ENCODE peak calls at places on chromosomes 11 and 22, in ten cellular contexts. One of them, this sample, is unnamed.

GRCh38 chr11:108144615-108145014 is 23.2 kb downstream of the ACAT1 start:
- DNase-seq in cardiac muscle cell: no peak
- DNase-seq in substantia nigra: no peak
- DNase-seq in osteoblast: no peak
- DNase-seq in effector memory CD4-positive, alpha-beta T cell: no peak
- DNase-seq in gastrocnemius medialis: no peak
- DNase-seq in trophoblast cell: no peak
- DNase-seq in transverse colon: no peak
- DNase-seq in coronary artery: no peak
- DNase-seq in tibial nerve: no peak
- DNase-seq in this sample: no peak

GRCh38 chr11:120034176-120034575 is 103.7 kb downstream of the TRIM29 start:
- DNase-seq in cardiac muscle cell: no peak
- DNase-seq in gastrocnemius medialis: no peak
- DNase-seq in osteoblast: no peak
- DNase-seq in transverse colon: no peak
- DNase-seq in coronary artery: peak; percentile 49
- DNase-seq in substantia nigra: no peak
- DNase-seq in effector memory CD4-positive, alpha-beta T cell: no peak
- DNase-seq in tibial nerve: no peak
- DNase-seq in trophoblast cell: no peak
- DNase-seq in this sample: no peak

GRCh38 chr11:121650520-121651266 is 197.9 kb upstream of the SORL1-AS1 start:
- DNase-seq in transverse colon: no peak
- DNase-seq in trophoblast cell: no peak
- DNase-seq in cardiac muscle cell: no peak
- DNase-seq in substantia nigra: no peak
- DNase-seq in gastrocnemius medialis: no peak
- DNase-seq in coronary artery: no peak
- DNase-seq in tibial nerve: no peak
- DNase-seq in effector memory CD4-positive, alpha-beta T cell: no peak
- DNase-seq in osteoblast: peak; percentile 59
- DNase-seq in this sample: no peak

GRCh38 chr22:42060489-42060888 is 10.1 kb downstream of the NAGA start:
- DNase-seq in osteoblast: no peak
- DNase-seq in coronary artery: no peak
- DNase-seq in tibial nerve: no peak
- DNase-seq in transverse colon: no peak
- DNase-seq in cardiac muscle cell: no peak
- DNase-seq in trophoblast cell: no peak
- DNase-seq in effector memory CD4-positive, alpha-beta T cell: no peak
- DNase-seq in gastrocnemius medialis: no peak
- DNase-seq in substantia nigra: no peak
- DNase-seq in this sample: no peak

GRCh38 chr22:32745251-32745995 is 56.1 kb upstream of the TIMP3 start:
- DNase-seq in substantia nigra: no peak
- DNase-seq in tibial nerve: no peak
- DNase-seq in transverse colon: peak; percentile 20
- DNase-seq in effector memory CD4-positive, alpha-beta T cell: no peak
- DNase-seq in coronary artery: no peak
- DNase-seq in cardiac muscle cell: peak; percentile 48
- DNase-seq in trophoblast cell: peak; percentile 82
- DNase-seq in gastrocnemius medialis: no peak
- DNase-seq in osteoblast: no peak
- DNase-seq in this sample: no peak

GRCh38 chr22:50190182-50190951 is 4.7 kb downstream of the TRABD start:
- DNase-seq in osteoblast: peak; percentile 96
- DNase-seq in transverse colon: peak; percentile 91
- DNase-seq in cardiac muscle cell: peak; percentile 50
- DNase-seq in tibial nerve: peak; percentile 40
- DNase-seq in coronary artery: no peak
- DNase-seq in trophoblast cell: peak; percentile 51
- DNase-seq in effector memory CD4-positive, alpha-beta T cell: peak; percentile 73
- DNase-seq in gastrocnemius medialis: no peak
- DNase-seq in substantia nigra: no peak
- DNase-seq in this sample: peak; percentile 74

GRCh38 chr11:34223907-34224306 is 118.5 kb downstream of the NAT10 start:
- DNase-seq in tibial nerve: no peak
- DNase-seq in cardiac muscle cell: no peak
- DNase-seq in osteoblast: no peak
- DNase-seq in coronary artery: no peak
- DNase-seq in transverse colon: no peak
- DNase-seq in effector memory CD4-positive, alpha-beta T cell: no peak
- DNase-seq in gastrocnemius medialis: no peak
- DNase-seq in trophoblast cell: no peak
- DNase-seq in substantia nigra: no peak
- DNase-seq in this sample: no peak

GRCh38 chr11:12840871-12841516 is 166.8 kb downstream of the TEAD1 start:
- DNase-seq in coronary artery: no peak
- DNase-seq in osteoblast: peak; percentile 74
- DNase-seq in tibial nerve: no peak
- DNase-seq in effector memory CD4-positive, alpha-beta T cell: no peak
- DNase-seq in substantia nigra: no peak
- DNase-seq in gastrocnemius medialis: no peak
- DNase-seq in trophoblast cell: no peak
- DNase-seq in transverse colon: no peak
- DNase-seq in cardiac muscle cell: no peak
- DNase-seq in this sample: no peak

GRCh38 chr22:33906954-33907353 is 13.3 kb downstream of the LARGE1 start:
- DNase-seq in osteoblast: no peak
- DNase-seq in coronary artery: no peak
- DNase-seq in tibial nerve: no peak
- DNase-seq in cardiac muscle cell: no peak
- DNase-seq in transverse colon: no peak
- DNase-seq in substantia nigra: no peak
- DNase-seq in trophoblast cell: no peak
- DNase-seq in effector memory CD4-positive, alpha-beta T cell: no peak
- DNase-seq in gastrocnemius medialis: no peak
- DNase-seq in this sample: no peak

GRCh38 chr11:6319879-6320410 is 356 bp downstream of the CAVIN3 start:
- DNase-seq in cardiac muscle cell: peak; percentile 95
- DNase-seq in transverse colon: peak; percentile 81
- DNase-seq in tibial nerve: peak; percentile 87
- DNase-seq in osteoblast: peak; percentile 97
- DNase-seq in effector memory CD4-positive, alpha-beta T cell: no peak
- DNase-seq in gastrocnemius medialis: peak; percentile 85
- DNase-seq in trophoblast cell: peak; percentile 65
- DNase-seq in coronary artery: peak; percentile 96
- DNase-seq in substantia nigra: no peak
- DNase-seq in this sample: no peak

GRCh38 chr11:76107946-76108345 is 98.4 kb downstream of the WNT11 start:
- DNase-seq in tibial nerve: no peak
- DNase-seq in transverse colon: no peak
- DNase-seq in substantia nigra: no peak
- DNase-seq in gastrocnemius medialis: no peak
- DNase-seq in effector memory CD4-positive, alpha-beta T cell: no peak
- DNase-seq in trophoblast cell: no peak
- DNase-seq in osteoblast: no peak
- DNase-seq in cardiac muscle cell: no peak
- DNase-seq in coronary artery: no peak
- DNase-seq in this sample: no peak

GRCh38 chr11:95262994-95263764 is 32.2 kb upstream of the SESN3 start:
- DNase-seq in tibial nerve: no peak
- DNase-seq in cardiac muscle cell: no peak
- DNase-seq in transverse colon: no peak
- DNase-seq in substantia nigra: no peak
- DNase-seq in trophoblast cell: no peak
- DNase-seq in coronary artery: no peak
- DNase-seq in effector memory CD4-positive, alpha-beta T cell: no peak
- DNase-seq in gastrocnemius medialis: no peak
- DNase-seq in osteoblast: no peak
- DNase-seq in this sample: no peak

GRCh38 chr11:80146231-80146630 is 705.4 kb upstream of the TENM4 start:
- DNase-seq in transverse colon: no peak
- DNase-seq in effector memory CD4-positive, alpha-beta T cell: no peak
- DNase-seq in tibial nerve: no peak
- DNase-seq in gastrocnemius medialis: no peak
- DNase-seq in trophoblast cell: no peak
- DNase-seq in cardiac muscle cell: no peak
- DNase-seq in coronary artery: no peak
- DNase-seq in substantia nigra: no peak
- DNase-seq in osteoblast: no peak
- DNase-seq in this sample: no peak

GRCh38 chr11:47177846-47178245 is 1.2 kb upstream of the ARFGAP2 start:
- DNase-seq in transverse colon: no peak
- DNase-seq in effector memory CD4-positive, alpha-beta T cell: no peak
- DNase-seq in coronary artery: no peak
- DNase-seq in tibial nerve: no peak
- DNase-seq in trophoblast cell: no peak
- DNase-seq in substantia nigra: no peak
- DNase-seq in osteoblast: no peak
- DNase-seq in gastrocnemius medialis: no peak
- DNase-seq in cardiac muscle cell: no peak
- DNase-seq in this sample: no peak

GRCh38 chr11:83070878-83071640 is 638 bp downstream of the RAB30 start:
- DNase-seq in osteoblast: no peak
- DNase-seq in transverse colon: peak; percentile 49
- DNase-seq in tibial nerve: peak; percentile 22
- DNase-seq in effector memory CD4-positive, alpha-beta T cell: no peak
- DNase-seq in substantia nigra: no peak
- DNase-seq in cardiac muscle cell: peak; percentile 30
- DNase-seq in gastrocnemius medialis: peak; percentile 54
- DNase-seq in coronary artery: peak; percentile 81
- DNase-seq in trophoblast cell: no peak
- DNase-seq in this sample: peak; percentile 27

GRCh38 chr11:40338739-40339138 is 1120.7 kb downstream of the LRRC4C start:
- DNase-seq in gastrocnemius medialis: no peak
- DNase-seq in trophoblast cell: no peak
- DNase-seq in tibial nerve: no peak
- DNase-seq in effector memory CD4-positive, alpha-beta T cell: no peak
- DNase-seq in coronary artery: no peak
- DNase-seq in cardiac muscle cell: peak; percentile 21
- DNase-seq in osteoblast: peak; percentile 29
- DNase-seq in transverse colon: no peak
- DNase-seq in substantia nigra: no peak
- DNase-seq in this sample: no peak

GRCh38 chr11:40337118-40337517 is 1122.3 kb downstream of the LRRC4C start:
- DNase-seq in trophoblast cell: no peak
- DNase-seq in effector memory CD4-positive, alpha-beta T cell: no peak
- DNase-seq in substantia nigra: no peak
- DNase-seq in osteoblast: no peak
- DNase-seq in gastrocnemius medialis: no peak
- DNase-seq in cardiac muscle cell: peak; percentile 1
- DNase-seq in tibial nerve: no peak
- DNase-seq in transverse colon: no peak
- DNase-seq in coronary artery: no peak
- DNase-seq in this sample: no peak

GRCh38 chr11:40338062-40338461 is 1121.4 kb downstream of the LRRC4C start:
- DNase-seq in trophoblast cell: no peak
- DNase-seq in effector memory CD4-positive, alpha-beta T cell: no peak
- DNase-seq in osteoblast: no peak
- DNase-seq in cardiac muscle cell: no peak
- DNase-seq in substantia nigra: no peak
- DNase-seq in tibial nerve: no peak
- DNase-seq in transverse colon: no peak
- DNase-seq in coronary artery: no peak
- DNase-seq in gastrocnemius medialis: no peak
- DNase-seq in this sample: no peak
- H3K27ac ChIP-seq in trophoblast cell: no peak overlapping the region
- H3K27ac ChIP-seq in effector memory CD4-positive, alpha-beta T cell: no peak overlapping the region
- H3K27ac ChIP-seq in osteoblast: no peak overlapping the region
- H3K27ac ChIP-seq in cardiac muscle cell: no peak overlapping the region
- H3K27ac ChIP-seq in substantia nigra: no peak overlapping the region
- H3K27ac ChIP-seq in tibial nerve: no peak overlapping the region
- H3K27ac ChIP-seq in transverse colon: no peak overlapping the region
- H3K27ac ChIP-seq in coronary artery: no peak overlapping the region
- H3K27ac ChIP-seq in gastrocnemius medialis: no peak overlapping the region
- H3K27ac ChIP-seq in this sample: no peak overlapping the region

GRCh38 chr22:30325724-30326703 is 727 bp downstream of the TBC1D10A start:
- DNase-seq in osteoblast: peak; percentile 79
- DNase-seq in transverse colon: peak; percentile 62
- DNase-seq in tibial nerve: no peak
- DNase-seq in effector memory CD4-positive, alpha-beta T cell: no peak
- DNase-seq in trophoblast cell: peak; percentile 26
- DNase-seq in substantia nigra: no peak
- DNase-seq in coronary artery: peak; percentile 78
- DNase-seq in cardiac muscle cell: no peak
- DNase-seq in gastrocnemius medialis: no peak
- DNase-seq in this sample: no peak
- H3K27ac ChIP-seq in osteoblast: peak overlapping the region; percentile 75
- H3K27ac ChIP-seq in transverse colon: peak overlapping the region; percentile 96
- H3K27ac ChIP-seq in tibial nerve: peak overlapping the region; percentile 97
- H3K27ac ChIP-seq in effector memory CD4-positive, alpha-beta T cell: peak overlapping the region; percentile 73
- H3K27ac ChIP-seq in trophoblast cell: peak overlapping the region; percentile 86
- H3K27ac ChIP-seq in substantia nigra: peak overlapping the region; percentile 59
- H3K27ac ChIP-seq in coronary artery: peak overlapping the region; percentile 92
- H3K27ac ChIP-seq in cardiac muscle cell: peak overlapping the region; percentile 9
- H3K27ac ChIP-seq in gastrocnemius medialis: peak overlapping the region; percentile 81
- H3K27ac ChIP-seq in this sample: peak overlapping the region; percentile 68

GRCh38 chr11:65927904-65928397 is 8.7 kb downstream of the DRAP1 start:
- DNase-seq in trophoblast cell: no peak
- DNase-seq in gastrocnemius medialis: no peak
- DNase-seq in cardiac muscle cell: no peak
- DNase-seq in substantia nigra: no peak
- DNase-seq in coronary artery: no peak
- DNase-seq in effector memory CD4-positive, alpha-beta T cell: peak; percentile 63
- DNase-seq in osteoblast: peak; percentile 87
- DNase-seq in transverse colon: peak; percentile 73
- DNase-seq in tibial nerve: no peak
- DNase-seq in this sample: peak; percentile 83
- H3K27ac ChIP-seq in trophoblast cell: no peak overlapping the region
- H3K27ac ChIP-seq in gastrocnemius medialis: no peak overlapping the region
- H3K27ac ChIP-seq in cardiac muscle cell: no peak overlapping the region
- H3K27ac ChIP-seq in substantia nigra: peak overlapping the region; percentile 45
- H3K27ac ChIP-seq in coronary artery: no peak overlapping the region
- H3K27ac ChIP-seq in effector memory CD4-positive, alpha-beta T cell: peak overlapping the region; percentile 81
- H3K27ac ChIP-seq in osteoblast: peak overlapping the region; percentile 60
- H3K27ac ChIP-seq in transverse colon: peak overlapping the region; percentile 44
- H3K27ac ChIP-seq in tibial nerve: peak overlapping the region; percentile 56
- H3K27ac ChIP-seq in this sample: peak overlapping the region; percentile 62

DNA sequence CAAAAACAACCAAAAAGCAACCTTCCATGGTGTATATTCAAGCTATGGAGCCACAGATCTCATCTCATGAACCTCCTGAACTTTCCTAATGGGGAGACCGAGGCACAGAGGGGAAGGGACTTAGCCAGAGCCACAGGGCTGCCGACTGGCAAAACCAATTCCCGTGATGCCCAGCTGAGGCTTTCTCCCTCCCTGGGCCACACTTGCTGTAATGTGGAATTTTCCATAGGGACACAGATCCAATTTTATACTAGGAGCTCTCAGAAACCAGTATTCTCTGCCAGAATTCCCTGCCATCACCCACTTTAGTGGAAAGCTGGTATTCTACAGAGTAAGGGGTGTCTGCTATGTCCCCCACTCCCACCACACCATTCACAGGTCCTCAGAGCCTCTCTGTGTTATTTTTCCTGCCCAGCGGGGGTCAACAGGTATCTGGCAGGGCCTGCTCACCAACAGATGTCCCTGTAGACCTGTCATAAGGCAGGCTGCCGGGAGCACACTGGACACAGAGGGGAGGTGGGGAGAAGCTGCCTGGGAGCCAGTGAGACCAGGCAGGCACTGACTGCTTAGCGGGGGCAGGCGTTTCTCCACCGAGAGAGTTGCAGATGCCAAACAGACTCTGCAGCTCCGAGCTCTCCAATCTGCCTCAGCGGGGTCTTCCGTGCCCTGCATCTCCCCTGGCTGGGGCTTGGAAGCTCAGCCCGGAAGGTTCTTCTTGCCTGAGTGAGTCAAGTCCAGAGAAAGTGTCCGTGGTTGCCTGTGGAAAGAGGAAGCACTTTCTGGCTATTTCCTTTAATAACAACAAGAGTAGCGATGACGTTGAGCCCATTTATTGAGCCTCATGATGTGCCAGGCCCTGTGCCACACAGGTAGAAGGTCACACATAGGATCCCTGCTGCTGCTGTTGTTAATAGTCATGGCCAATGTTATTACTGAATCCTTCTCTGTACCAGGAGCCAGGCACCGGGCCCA is 26.3 kb downstream of the RPS6KA4 start:
- DNase-seq in substantia nigra: no peak
- DNase-seq in cardiac muscle cell: no peak
- DNase-seq in gastrocnemius medialis: no peak
- DNase-seq in osteoblast: peak; percentile 46
- DNase-seq in transverse colon: no peak
- DNase-seq in tibial nerve: no peak
- DNase-seq in effector memory CD4-positive, alpha-beta T cell: no peak
- DNase-seq in coronary artery: no peak
- DNase-seq in trophoblast cell: no peak
- DNase-seq in this sample: no peak
- H3K27ac ChIP-seq in substantia nigra: peak overlapping the region; percentile 42
- H3K27ac ChIP-seq in cardiac muscle cell: peak overlapping the region; percentile 90
- H3K27ac ChIP-seq in gastrocnemius medialis: no peak overlapping the region
- H3K27ac ChIP-seq in osteoblast: no peak overlapping the region
- H3K27ac ChIP-seq in transverse colon: no peak overlapping the region
- H3K27ac ChIP-seq in tibial nerve: no peak overlapping the region
- H3K27ac ChIP-seq in effector memory CD4-positive, alpha-beta T cell: no peak overlapping the region
- H3K27ac ChIP-seq in coronary artery: peak overlapping the region; percentile 56
- H3K27ac ChIP-seq in trophoblast cell: peak overlapping the region; percentile 89
- H3K27ac ChIP-seq in this sample: no peak overlapping the region

This sample was measured in CD8-positive, alpha-beta T cell.